ENCODE peak calls at places on chromosomes 13 and 19, in five cellular contexts. V is DMS153, E is NCI-H1105, Y is mesothelial cell of epicardium, G is NCI-H748 treated with DMSO at 0.1 percent for 48 hours. X is an unnamed sample.

GRCh38 chr19:17796013-17796837 is 1.3 kb downstream of the B3GNT3 start:
- DNase-seq in Y (no peak), G (no peak), V (no peak), E (no peak), X (no peak)

GRCh38 chr13:95553271-95553588 is 710 bp downstream of the CLDN10 start:
- DNase-seq in Y (no peak), G (no peak), E (no peak), V (no peak), X (no peak)

GRCh38 chr19:42424712-42425131 is 2.5 kb downstream of the LIPE start:
- DNase-seq in E (no peak), Y (no peak), V (no peak), G (no peak), X (no peak)

GRCh38 chr19:40719414-40719894 is 2.5 kb downstream of the ITPKC start:
- DNase-seq in E (no peak), G (no peak), V (no peak), Y (no peak), X (no peak)

GRCh38 chr19:39218230-39219007 is 14.4 kb upstream of the SYCN start:
- DNase-seq in G (no peak), V (no peak), Y (no peak), E (no peak), X (no peak)

GRCh38 chr19:2532252-2533071 is 56.5 kb downstream of the GADD45B start:
- DNase-seq in G (no peak), Y (no peak), E (no peak), V (no peak), X (peak; percentile 76)

GRCh38 chr19:34215666-34216038 is 38.7 kb upstream of the GARRE1 start:
- DNase-seq in Y (no peak), E (no peak), V (no peak), G (no peak), X (no peak)

GRCh38 chr19:47447470-47448359 is 24.0 kb downstream of the SLC8A2 start:
- DNase-seq in G (no peak), V (peak; percentile 89), Y (peak; percentile 45), E (peak; percentile 82), X (no peak)

GRCh38 chr13:101977475-101977874 is 424.4 kb downstream of the FGF14 start:
- DNase-seq in Y (no peak), E (no peak), G (no peak), V (no peak), X (peak; percentile 3)

GRCh38 chr19:32895384-32895783 is 25.8 kb upstream of the SLC7A9 start:
- DNase-seq in E (no peak), G (no peak), Y (no peak), V (no peak), X (no peak)